ENCODE peak calls at places on chromosome 4, in eight cellular contexts. One of them, this sample, is unnamed.

GRCh38 chr4:2259541-2260267 is 2.2 kb downstream of the MXD4 start:
- DNase-seq in CD4-positive, alpha-beta T cell: no peak
- DNase-seq in choroid plexus epithelial cell: no peak
- DNase-seq in glutamatergic neuron: peak; percentile 14
- DNase-seq in fibroblast of pulmonary artery: no peak
- DNase-seq in mesothelial cell of epicardium: peak; percentile 9
- DNase-seq in sigmoid colon: peak; percentile 68
- DNase-seq in PC-9: no peak
- DNase-seq in this sample: no peak

GRCh38 chr4:113292371-113293042 is 243.1 kb downstream of the ANK2 start:
- DNase-seq in CD4-positive, alpha-beta T cell: no peak
- DNase-seq in choroid plexus epithelial cell: peak; percentile 61
- DNase-seq in glutamatergic neuron: peak; percentile 72
- DNase-seq in fibroblast of pulmonary artery: peak; percentile 43
- DNase-seq in mesothelial cell of epicardium: no peak
- DNase-seq in sigmoid colon: peak; percentile 80
- DNase-seq in PC-9: no peak
- DNase-seq in this sample: no peak

GRCh38 chr4:125750399-125750798 is 435.6 kb downstream of the FAT4 start:
- DNase-seq in CD4-positive, alpha-beta T cell: no peak
- DNase-seq in choroid plexus epithelial cell: no peak
- DNase-seq in glutamatergic neuron: no peak
- DNase-seq in fibroblast of pulmonary artery: no peak
- DNase-seq in mesothelial cell of epicardium: no peak
- DNase-seq in sigmoid colon: no peak
- DNase-seq in PC-9: no peak
- DNase-seq in this sample: no peak

GRCh38 chr4:48247142-48247877 is 22.3 kb downstream of the TEC start:
- DNase-seq in CD4-positive, alpha-beta T cell: no peak
- DNase-seq in choroid plexus epithelial cell: peak; percentile 80
- DNase-seq in glutamatergic neuron: no peak
- DNase-seq in fibroblast of pulmonary artery: peak; percentile 62
- DNase-seq in mesothelial cell of epicardium: no peak
- DNase-seq in sigmoid colon: no peak
- DNase-seq in PC-9: no peak
- DNase-seq in this sample: no peak

GRCh38 chr4:22897520-22898108 is 204.9 kb downstream of the GBA3 start:
- DNase-seq in CD4-positive, alpha-beta T cell: no peak
- DNase-seq in choroid plexus epithelial cell: peak; percentile 36
- DNase-seq in glutamatergic neuron: peak; percentile 32
- DNase-seq in fibroblast of pulmonary artery: peak; percentile 43
- DNase-seq in mesothelial cell of epicardium: no peak
- DNase-seq in sigmoid colon: no peak
- DNase-seq in PC-9: no peak
- DNase-seq in this sample: peak; percentile 54

GRCh38 chr4:86032476-86033022 is 327.3 kb downstream of the MAPK10 start:
- DNase-seq in CD4-positive, alpha-beta T cell: no peak
- DNase-seq in choroid plexus epithelial cell: peak; percentile 93
- DNase-seq in glutamatergic neuron: no peak
- DNase-seq in fibroblast of pulmonary artery: peak; percentile 93
- DNase-seq in mesothelial cell of epicardium: no peak
- DNase-seq in sigmoid colon: peak; percentile 59
- DNase-seq in PC-9: peak; percentile 66
- DNase-seq in this sample: no peak

GRCh38 chr4:27791640-27792039 is 931.0 kb downstream of the STIM2 start:
- DNase-seq in CD4-positive, alpha-beta T cell: no peak
- DNase-seq in choroid plexus epithelial cell: peak; percentile 72
- DNase-seq in glutamatergic neuron: no peak
- DNase-seq in fibroblast of pulmonary artery: peak; percentile 43
- DNase-seq in mesothelial cell of epicardium: no peak
- DNase-seq in sigmoid colon: no peak
- DNase-seq in PC-9: no peak
- DNase-seq in this sample: no peak

GRCh38 chr4:47224361-47224760 is 193.0 kb downstream of the GABRB1 start:
- DNase-seq in CD4-positive, alpha-beta T cell: no peak
- DNase-seq in choroid plexus epithelial cell: no peak
- DNase-seq in glutamatergic neuron: no peak
- DNase-seq in fibroblast of pulmonary artery: no peak
- DNase-seq in mesothelial cell of epicardium: no peak
- DNase-seq in sigmoid colon: no peak
- DNase-seq in PC-9: no peak
- DNase-seq in this sample: no peak

GRCh38 chr4:23266401-23266800 is 573.7 kb downstream of the GBA3 start:
- DNase-seq in CD4-positive, alpha-beta T cell: no peak
- DNase-seq in choroid plexus epithelial cell: no peak
- DNase-seq in glutamatergic neuron: no peak
- DNase-seq in fibroblast of pulmonary artery: no peak
- DNase-seq in mesothelial cell of epicardium: no peak
- DNase-seq in sigmoid colon: no peak
- DNase-seq in PC-9: no peak
- DNase-seq in this sample: no peak

GRCh38 chr4:157043131-157043530 is 32.8 kb upstream of the GLRB start:
- DNase-seq in CD4-positive, alpha-beta T cell: no peak
- DNase-seq in choroid plexus epithelial cell: peak; percentile 76
- DNase-seq in glutamatergic neuron: no peak
- DNase-seq in fibroblast of pulmonary artery: peak; percentile 43
- DNase-seq in mesothelial cell of epicardium: no peak
- DNase-seq in sigmoid colon: no peak
- DNase-seq in PC-9: no peak
- DNase-seq in this sample: peak; percentile 5

GRCh38 chr4:89904524-89904923 is 9.9 kb downstream of the MMRN1 start:
- DNase-seq in CD4-positive, alpha-beta T cell: no peak
- DNase-seq in choroid plexus epithelial cell: no peak
- DNase-seq in glutamatergic neuron: no peak
- DNase-seq in fibroblast of pulmonary artery: no peak
- DNase-seq in mesothelial cell of epicardium: no peak
- DNase-seq in sigmoid colon: no peak
- DNase-seq in PC-9: no peak
- DNase-seq in this sample: no peak

GRCh38 chr4:164821711-164822110 is 55.3 kb upstream of the APELA start:
- DNase-seq in CD4-positive, alpha-beta T cell: no peak
- DNase-seq in choroid plexus epithelial cell: no peak
- DNase-seq in glutamatergic neuron: no peak
- DNase-seq in fibroblast of pulmonary artery: no peak
- DNase-seq in mesothelial cell of epicardium: no peak
- DNase-seq in sigmoid colon: no peak
- DNase-seq in PC-9: no peak
- DNase-seq in this sample: no peak

GRCh38 chr4:184100297-184100885 is 117.3 kb downstream of the ENPP6 start:
- DNase-seq in CD4-positive, alpha-beta T cell: peak; percentile 20
- DNase-seq in choroid plexus epithelial cell: peak; percentile 14
- DNase-seq in glutamatergic neuron: peak; percentile 83
- DNase-seq in fibroblast of pulmonary artery: peak; percentile 25
- DNase-seq in mesothelial cell of epicardium: peak; percentile 37
- DNase-seq in sigmoid colon: no peak
- DNase-seq in PC-9: no peak
- DNase-seq in this sample: no peak

GRCh38 chr4:7905461-7905915 is 34.2 kb downstream of the AFAP1 start:
- DNase-seq in CD4-positive, alpha-beta T cell: no peak
- DNase-seq in choroid plexus epithelial cell: peak; percentile 49
- DNase-seq in glutamatergic neuron: no peak
- DNase-seq in fibroblast of pulmonary artery: peak; percentile 53
- DNase-seq in mesothelial cell of epicardium: no peak
- DNase-seq in sigmoid colon: no peak
- DNase-seq in PC-9: no peak
- DNase-seq in this sample: no peak

GRCh38 chr4:98092833-98093439 is 50.3 kb downstream of the STPG2 start:
- DNase-seq in CD4-positive, alpha-beta T cell: no peak
- DNase-seq in choroid plexus epithelial cell: peak; percentile 53
- DNase-seq in glutamatergic neuron: no peak
- DNase-seq in fibroblast of pulmonary artery: peak; percentile 38
- DNase-seq in mesothelial cell of epicardium: no peak
- DNase-seq in sigmoid colon: no peak
- DNase-seq in PC-9: no peak
- DNase-seq in this sample: peak; percentile 8

GRCh38 chr4:79227896-79228295 is 98.0 kb downstream of the NAA11 start:
- DNase-seq in CD4-positive, alpha-beta T cell: no peak
- DNase-seq in choroid plexus epithelial cell: peak; percentile 70
- DNase-seq in glutamatergic neuron: no peak
- DNase-seq in fibroblast of pulmonary artery: peak; percentile 60
- DNase-seq in mesothelial cell of epicardium: no peak
- DNase-seq in sigmoid colon: no peak
- DNase-seq in PC-9: no peak
- DNase-seq in this sample: no peak

GRCh38 chr4:112170451-112170993 is 25.3 kb downstream of the FAM241A start:
- DNase-seq in CD4-positive, alpha-beta T cell: no peak
- DNase-seq in choroid plexus epithelial cell: peak; percentile 92
- DNase-seq in glutamatergic neuron: no peak
- DNase-seq in fibroblast of pulmonary artery: peak; percentile 88
- DNase-seq in mesothelial cell of epicardium: no peak
- DNase-seq in sigmoid colon: no peak
- DNase-seq in PC-9: peak; percentile 90
- DNase-seq in this sample: peak; percentile 17

GRCh38 chr4:121861427-121861826 is 8.8 kb downstream of the BBS7 start:
- DNase-seq in CD4-positive, alpha-beta T cell: no peak
- DNase-seq in choroid plexus epithelial cell: no peak
- DNase-seq in glutamatergic neuron: no peak
- DNase-seq in fibroblast of pulmonary artery: no peak
- DNase-seq in mesothelial cell of epicardium: no peak
- DNase-seq in sigmoid colon: no peak
- DNase-seq in PC-9: no peak
- DNase-seq in this sample: no peak

GRCh38 chr4:128477540-128477939 is 189.9 kb upstream of the PGRMC2 start:
- DNase-seq in CD4-positive, alpha-beta T cell: no peak
- DNase-seq in choroid plexus epithelial cell: no peak
- DNase-seq in glutamatergic neuron: no peak
- DNase-seq in fibroblast of pulmonary artery: no peak
- DNase-seq in mesothelial cell of epicardium: no peak
- DNase-seq in sigmoid colon: no peak
- DNase-seq in PC-9: no peak
- DNase-seq in this sample: no peak

GRCh38 chr4:75708218-75708691 is 16.1 kb upstream of the USO1 start:
- DNase-seq in CD4-positive, alpha-beta T cell: peak; percentile 16
- DNase-seq in choroid plexus epithelial cell: peak; percentile 37
- DNase-seq in glutamatergic neuron: no peak
- DNase-seq in fibroblast of pulmonary artery: no peak
- DNase-seq in mesothelial cell of epicardium: no peak
- DNase-seq in sigmoid colon: no peak
- DNase-seq in PC-9: no peak
- DNase-seq in this sample: no peak
- TF ChIP-seq CTCF in CD4-positive, alpha-beta T cell: peak; percentile 66
- TF ChIP-seq CTCF in choroid plexus epithelial cell: peak; percentile 58
- TF ChIP-seq CTCF in glutamatergic neuron: no peak
- TF ChIP-seq CTCF in fibroblast of pulmonary artery: peak; percentile 28
- TF ChIP-seq CTCF in mesothelial cell of epicardium: no peak
- TF ChIP-seq CTCF in sigmoid colon: peak; percentile 5
- TF ChIP-seq CTCF in PC-9: no peak
- TF ChIP-seq CTCF in this sample: no peak

GRCh38 chr4:13704761-13705160 is 77.2 kb upstream of the BOD1L1 start:
- DNase-seq in CD4-positive, alpha-beta T cell: no peak
- DNase-seq in choroid plexus epithelial cell: no peak
- DNase-seq in glutamatergic neuron: no peak
- DNase-seq in fibroblast of pulmonary artery: no peak
- DNase-seq in mesothelial cell of epicardium: no peak
- DNase-seq in sigmoid colon: no peak
- DNase-seq in PC-9: no peak
- DNase-seq in this sample: no peak

GRCh38 chr4:13701937-13702446 is 74.5 kb upstream of the BOD1L1 start:
- DNase-seq in CD4-positive, alpha-beta T cell: no peak
- DNase-seq in choroid plexus epithelial cell: peak; percentile 58
- DNase-seq in glutamatergic neuron: no peak
- DNase-seq in fibroblast of pulmonary artery: peak; percentile 38
- DNase-seq in mesothelial cell of epicardium: no peak
- DNase-seq in sigmoid colon: no peak
- DNase-seq in PC-9: peak; percentile 94
- DNase-seq in this sample: peak; percentile 47

GRCh38 chr4:13703096-13703495 is 75.6 kb upstream of the BOD1L1 start:
- DNase-seq in CD4-positive, alpha-beta T cell: no peak
- DNase-seq in choroid plexus epithelial cell: no peak
- DNase-seq in glutamatergic neuron: no peak
- DNase-seq in fibroblast of pulmonary artery: no peak
- DNase-seq in mesothelial cell of epicardium: no peak
- DNase-seq in sigmoid colon: no peak
- DNase-seq in PC-9: no peak
- DNase-seq in this sample: no peak

GRCh38 chr4:13705521-13706035 is 78.1 kb upstream of the BOD1L1 start:
- DNase-seq in CD4-positive, alpha-beta T cell: no peak
- DNase-seq in choroid plexus epithelial cell: no peak
- DNase-seq in glutamatergic neuron: no peak
- DNase-seq in fibroblast of pulmonary artery: no peak
- DNase-seq in mesothelial cell of epicardium: no peak
- DNase-seq in sigmoid colon: no peak
- DNase-seq in PC-9: peak; percentile 87
- DNase-seq in this sample: peak; percentile 48

GRCh38 chr4:13704020-13704419 is 76.5 kb upstream of the BOD1L1 start:
- DNase-seq in CD4-positive, alpha-beta T cell: no peak
- DNase-seq in choroid plexus epithelial cell: no peak
- DNase-seq in glutamatergic neuron: no peak
- DNase-seq in fibroblast of pulmonary artery: no peak
- DNase-seq in mesothelial cell of epicardium: no peak
- DNase-seq in sigmoid colon: no peak
- DNase-seq in PC-9: no peak
- DNase-seq in this sample: no peak
- TF ChIP-seq CTCF in CD4-positive, alpha-beta T cell: no peak
- TF ChIP-seq CTCF in choroid plexus epithelial cell: no peak
- TF ChIP-seq CTCF in glutamatergic neuron: no peak
- TF ChIP-seq CTCF in fibroblast of pulmonary artery: no peak
- TF ChIP-seq CTCF in mesothelial cell of epicardium: no peak
- TF ChIP-seq CTCF in sigmoid colon: no peak
- TF ChIP-seq CTCF in PC-9: no peak
- TF ChIP-seq CTCF in this sample: no peak

DNA sequence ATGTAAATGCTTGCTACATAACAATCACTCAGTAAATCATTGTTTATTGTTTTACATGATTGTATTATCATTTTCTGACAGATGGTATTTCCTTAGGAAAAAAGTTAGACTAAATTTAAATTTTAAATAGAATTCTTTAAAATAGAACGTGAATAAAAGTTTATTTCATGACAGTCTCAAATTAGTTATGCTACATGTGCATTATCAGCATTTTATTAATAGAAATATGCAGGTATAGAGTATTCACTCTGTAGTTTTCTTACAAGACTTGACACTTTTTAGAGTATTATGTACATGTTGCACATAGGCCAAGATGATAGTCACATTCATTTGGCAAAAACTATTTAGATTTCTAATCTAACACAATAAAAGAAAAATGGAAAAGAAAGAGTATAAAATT is 213.3 kb upstream of the SPRY1 start:
- DNase-seq in CD4-positive, alpha-beta T cell: no peak
- DNase-seq in choroid plexus epithelial cell: no peak
- DNase-seq in glutamatergic neuron: no peak
- DNase-seq in fibroblast of pulmonary artery: no peak
- DNase-seq in mesothelial cell of epicardium: no peak
- DNase-seq in sigmoid colon: no peak
- DNase-seq in PC-9: no peak
- DNase-seq in this sample: no peak
- TF ChIP-seq CTCF in CD4-positive, alpha-beta T cell: no peak
- TF ChIP-seq CTCF in choroid plexus epithelial cell: no peak
- TF ChIP-seq CTCF in glutamatergic neuron: no peak
- TF ChIP-seq CTCF in fibroblast of pulmonary artery: no peak
- TF ChIP-seq CTCF in mesothelial cell of epicardium: no peak
- TF ChIP-seq CTCF in sigmoid colon: no peak
- TF ChIP-seq CTCF in PC-9: no peak
- TF ChIP-seq CTCF in this sample: no peak

DNA sequence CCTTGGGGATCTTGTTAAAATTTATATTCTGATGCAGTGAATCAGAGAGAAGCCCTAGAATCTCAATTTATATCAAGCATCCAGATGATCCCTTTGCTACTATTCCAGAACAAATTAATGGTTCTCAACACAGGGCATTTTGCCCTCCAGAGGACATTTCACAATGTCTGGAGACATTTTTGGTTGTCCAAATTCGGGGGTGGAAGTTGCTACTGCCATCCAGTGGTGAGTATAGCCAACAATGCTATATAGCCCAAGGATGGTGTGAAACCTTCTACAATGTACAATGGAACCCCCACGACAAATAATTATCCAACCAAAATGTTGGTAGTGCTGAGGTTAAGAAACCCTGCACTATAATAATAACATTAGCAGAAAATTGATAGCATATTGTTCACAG is 2440.0 kb downstream of the PCDH7 start:
- DNase-seq in CD4-positive, alpha-beta T cell: no peak
- DNase-seq in choroid plexus epithelial cell: peak; percentile 47
- DNase-seq in glutamatergic neuron: no peak
- DNase-seq in fibroblast of pulmonary artery: peak; percentile 76
- DNase-seq in mesothelial cell of epicardium: no peak
- DNase-seq in sigmoid colon: no peak
- DNase-seq in PC-9: no peak
- DNase-seq in this sample: no peak
- TF ChIP-seq CTCF in CD4-positive, alpha-beta T cell: no peak
- TF ChIP-seq CTCF in choroid plexus epithelial cell: peak; percentile 63
- TF ChIP-seq CTCF in glutamatergic neuron: peak; percentile 14
- TF ChIP-seq CTCF in fibroblast of pulmonary artery: peak; percentile 83
- TF ChIP-seq CTCF in mesothelial cell of epicardium: no peak
- TF ChIP-seq CTCF in sigmoid colon: no peak
- TF ChIP-seq CTCF in PC-9: peak; percentile 33
- TF ChIP-seq CTCF in this sample: no peak